ENCODE peak calls at places on chromosomes 1 and 21, in four cellular contexts. Q is heart right ventricle, L is H9, G is endodermal cell. E is an unnamed sample.
A peak's percentile ranks its signal among the peaks of the same experiment; 100 is the strongest.

GRCh38 chr1:48462716-48463285 is 9.2 kb downstream of the SPATA6 start:
- DNase-seq in Q (no peak), L (no peak), G (no peak), E (no peak)

GRCh38 chr1:219281834-219282233 is 108.2 kb downstream of the LYPLAL1 start:
- DNase-seq in Q (no peak), L (no peak), G (no peak), E (no peak)

GRCh38 chr1:85406887-85407593 is 57.9 kb downstream of the DDAH1 start:
- DNase-seq in Q (no peak), L (no peak), G (no peak), E (no peak)

GRCh38 chr1:19448491-19449439 is 36.6 kb downstream of the CAPZB start:
- DNase-seq in Q (peak; percentile 68), L (no peak), G (peak; percentile 65), E (peak; percentile 90)

GRCh38 chr1:39204441-39205081 is at the start of gene MACF1:
- DNase-seq in Q (peak; percentile 45), L (peak; percentile 50), G (peak; percentile 77), E (peak; percentile 98)

GRCh38 chr1:62176597-62177312 is 17.9 kb upstream of the L1TD1 start:
- DNase-seq in Q (no peak), L (no peak), G (no peak), E (no peak)

GRCh38 chr1:165647970-165648369 is 16.9 kb downstream of the MGST3 start:
- DNase-seq in Q (no peak), L (no peak), G (no peak), E (no peak)

GRCh38 chr1:181137217-181137743 is 48.8 kb downstream of the IER5 start:
- DNase-seq in Q (no peak), L (no peak), G (no peak), E (no peak)

GRCh38 chr1:200437088-200437487 is 27.3 kb upstream of the ZNF281 start:
- DNase-seq in Q (no peak), L (no peak), G (no peak), E (no peak)

GRCh38 chr1:156076609-156077429 is 5.4 kb downstream of the MEX3A start:
- DNase-seq in Q (peak; percentile 70), L (peak; percentile 80), G (peak; percentile 85), E (peak; percentile 47)

GRCh38 chr1:172343246-172344099 is 77.0 kb upstream of the C1orf105 start:
- DNase-seq in Q (no peak), L (no peak), G (no peak), E (peak; percentile 84)

GRCh38 chr1:18868354-18868753 is 8.9 kb upstream of the TAS1R2 start:
- DNase-seq in Q (no peak), L (no peak), G (no peak), E (no peak)

GRCh38 chr1:183577897-183578470 is 12.3 kb downstream of the NCF2 start:
- DNase-seq in Q (no peak), L (no peak), G (peak; percentile 23), E (no peak)

GRCh38 chr1:2237773-2238172 is 9.7 kb downstream of the SKI start:
- DNase-seq in Q (no peak), L (peak; percentile 57), G (peak; percentile 77), E (no peak)

GRCh38 chr1:119347858-119348257 is 20.7 kb upstream of the HAO2 start:
- DNase-seq in Q (no peak), L (no peak), G (no peak), E (no peak)

GRCh38 chr21:29237110-29238051 is 61.3 kb upstream of the BACH1 start:
- DNase-seq in Q (no peak), L (no peak), G (no peak), E (peak; percentile 75)
- H3K27ac ChIP-seq in Q (no peak overlapping the region), L (no peak overlapping the region), G (no peak overlapping the region), E (no peak overlapping the region)

GRCh38 chr1:240474133-240474614 is 137.8 kb downstream of the GREM2 start:
- DNase-seq in Q (no peak), L (no peak), G (no peak), E (peak; percentile 80)
- H3K27ac ChIP-seq in Q (no peak overlapping the region), L (no peak overlapping the region), G (no peak overlapping the region), E (no peak overlapping the region)

DNA sequence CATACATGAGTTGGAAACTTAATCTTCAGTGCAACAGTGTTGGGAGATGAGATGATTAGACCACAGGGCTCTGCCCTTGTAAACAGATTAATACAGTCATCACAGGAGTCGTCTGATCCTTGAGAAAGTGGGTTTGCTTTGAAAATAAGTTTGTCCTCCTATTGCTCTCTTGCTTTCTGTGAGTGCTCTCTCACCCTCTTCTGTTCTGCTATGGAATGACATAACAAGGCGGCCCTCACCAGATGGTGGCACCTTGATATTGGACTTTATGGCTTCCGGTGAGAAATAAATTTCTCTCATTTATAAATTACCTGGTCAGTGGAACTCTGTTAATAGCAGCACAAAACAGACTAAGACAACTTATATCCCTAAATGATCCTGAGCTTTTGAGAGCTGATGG is 353.6 kb downstream of the BRINP3 start:
- DNase-seq in Q (no peak), L (no peak), G (no peak), E (no peak)
- H3K27ac ChIP-seq in Q (no peak overlapping the region), L (no peak overlapping the region), G (no peak overlapping the region), E (no peak overlapping the region)

DNA sequence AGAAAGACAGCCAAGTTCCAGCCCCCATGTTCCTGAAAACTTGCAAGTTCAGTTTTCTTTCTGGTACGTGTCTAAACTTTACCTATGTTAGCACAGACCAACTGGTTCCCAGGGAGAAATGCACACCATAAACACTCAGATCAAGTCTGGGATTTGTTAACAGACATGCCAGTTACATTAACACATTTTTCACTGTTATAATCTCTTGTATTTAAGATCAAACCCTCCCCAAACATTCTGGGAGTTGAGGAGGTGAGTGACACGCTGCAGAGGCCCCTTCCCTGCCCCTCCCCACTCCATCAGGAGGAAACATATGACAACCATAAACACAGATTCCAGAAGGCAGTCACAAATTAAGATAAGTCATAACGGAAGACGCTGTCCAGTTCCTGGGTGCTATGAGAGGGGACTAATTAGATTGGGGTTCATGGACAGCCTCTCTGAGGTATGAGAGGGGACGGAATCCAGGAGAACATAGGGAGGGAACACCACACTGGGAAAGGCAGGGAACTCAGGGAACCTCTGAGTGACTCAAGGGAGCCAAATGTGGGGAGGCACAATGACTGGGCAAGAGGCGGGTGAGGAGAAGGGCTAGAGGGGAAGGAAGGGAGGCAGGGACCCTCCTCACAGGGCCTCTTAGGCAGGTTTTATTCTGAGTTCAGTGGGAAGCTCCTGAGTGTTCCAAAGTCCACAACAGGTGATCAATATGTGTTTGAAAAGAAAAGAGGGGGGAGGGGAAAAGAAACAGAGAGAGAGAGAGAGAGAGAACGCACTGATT is 25.0 kb downstream of the DUSP10 start:
- DNase-seq in Q (no peak), L (no peak), G (peak; percentile 61), E (no peak)
- H3K27ac ChIP-seq in Q (no peak overlapping the region), L (no peak overlapping the region), G (no peak overlapping the region), E (peak overlapping the region; percentile 42)

GRCh38 chr1:234582626-234583354 is 27.2 kb downstream of the IRF2BP2 start:
- DNase-seq in Q (peak; percentile 26), L (no peak), G (no peak), E (peak; percentile 72)
- H3K27ac ChIP-seq in Q (peak overlapping the region; percentile 75), L (no peak overlapping the region), G (no peak overlapping the region), E (peak overlapping the region; percentile 93)

DNA sequence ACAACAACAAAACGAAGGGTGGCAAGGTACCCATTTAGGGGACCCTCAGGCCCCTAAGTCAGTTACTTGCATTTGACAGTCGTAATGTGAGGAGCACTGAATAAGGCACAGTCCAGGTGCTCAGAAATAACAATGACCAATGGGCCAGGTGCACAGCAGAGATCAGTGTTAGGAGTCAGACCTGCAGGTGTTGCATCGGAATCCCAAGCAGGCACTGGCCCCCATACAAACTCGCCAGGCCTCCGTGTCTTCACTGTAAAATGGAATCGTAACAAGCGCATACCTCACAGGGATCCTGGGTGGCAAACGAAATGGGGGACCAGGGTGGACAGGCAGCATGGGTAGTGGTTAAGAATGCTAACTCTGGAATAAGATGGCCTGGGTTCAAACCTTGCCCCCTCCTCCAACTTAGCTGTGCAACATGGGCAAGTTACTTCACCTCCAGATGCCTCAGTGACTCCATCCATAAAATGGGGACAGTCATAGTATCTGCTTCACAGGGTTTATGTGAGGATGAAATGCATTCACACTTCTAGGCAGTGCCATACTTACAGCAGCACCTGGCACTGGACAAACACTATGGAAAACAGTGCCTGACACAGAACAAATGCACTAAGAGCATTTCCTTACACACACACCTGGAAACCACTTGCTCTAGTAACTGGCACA is 20.2 kb downstream of the RCAN1 start:
- DNase-seq in Q (no peak), L (no peak), G (peak; percentile 28), E (no peak)
- H3K27ac ChIP-seq in Q (no peak overlapping the region), L (no peak overlapping the region), G (no peak overlapping the region), E (no peak overlapping the region)

DNA sequence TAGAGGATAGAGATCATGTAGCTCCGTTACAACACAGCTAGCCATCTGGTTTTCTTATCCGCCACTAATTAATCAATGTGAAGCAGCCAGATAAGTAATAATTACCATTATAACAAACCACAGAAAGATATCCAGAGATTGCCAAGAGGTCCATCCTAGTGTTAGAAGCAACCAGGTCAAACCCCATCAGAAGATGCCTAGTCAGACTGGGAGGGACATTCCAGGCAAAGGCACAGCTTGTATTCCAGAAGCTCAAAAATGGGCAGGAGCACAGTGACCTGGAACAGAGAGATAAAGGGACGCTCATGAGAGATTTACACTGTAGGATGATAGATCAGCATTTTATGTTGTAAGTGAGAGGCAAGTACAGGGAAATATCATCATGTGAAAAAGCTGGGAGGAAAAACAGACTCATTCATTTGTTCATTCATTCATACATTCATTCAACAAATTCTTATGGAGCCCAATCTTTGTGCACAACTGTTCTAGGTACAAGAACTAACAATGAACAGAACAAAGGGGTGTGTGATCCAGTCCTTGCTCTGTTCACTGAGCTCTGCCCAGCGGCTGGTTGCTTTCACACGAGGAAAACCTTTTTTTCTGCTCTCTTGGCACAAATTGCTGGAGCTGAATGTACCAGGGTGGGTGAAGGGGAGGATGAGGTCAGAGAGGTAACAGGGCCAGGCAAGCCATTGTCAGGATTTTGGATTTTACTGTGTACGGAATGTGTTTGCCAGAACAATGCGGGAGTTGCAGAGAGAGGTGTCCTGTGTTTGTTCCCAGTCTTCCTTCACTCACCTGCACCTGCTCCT is 240.8 kb upstream of the FGGY start:
- DNase-seq in Q (no peak), L (no peak), G (no peak), E (no peak)
- H3K27ac ChIP-seq in Q (peak overlapping the region; percentile 65), L (no peak overlapping the region), G (no peak overlapping the region), E (no peak overlapping the region)

GRCh38 chr1:31164291-31164690 is 75.4 kb downstream of the NKAIN1 start:
- DNase-seq in Q (no peak), L (no peak), G (no peak), E (no peak)

GRCh38 chr1:31166462-31166861 is 73.2 kb downstream of the NKAIN1 start:
- DNase-seq in Q (no peak), L (peak; percentile 46), G (peak; percentile 70), E (no peak)

GRCh38 chr1:31161571-31161970 is 78.1 kb downstream of the NKAIN1 start:
- DNase-seq in Q (no peak), L (no peak), G (no peak), E (peak; percentile 13)

GRCh38 chr1:31159869-31160611 is 79.6 kb downstream of the NKAIN1 start:
- DNase-seq in Q (no peak), L (no peak), G (no peak), E (no peak)

GRCh38 chr1:31163866-31164265 is 75.8 kb downstream of the NKAIN1 start:
- DNase-seq in Q (no peak), L (no peak), G (no peak), E (no peak)
- H3K27ac ChIP-seq in Q (no peak overlapping the region), L (no peak overlapping the region), G (no peak overlapping the region), E (no peak overlapping the region)

E was measured in cardiac muscle cell.